ENCODE peak calls at places on chromosomes 3 and 15, in seven cellular contexts. V is left ventricle myocardium inferior; O is glutamatergic neuron; B is stimulated activated CD4-positive, alpha-beta T cell treated with anti-CD3 and anti-CD28 coated beads, Interleukin-4, amount 100 ng/mL, for 1 hour; W is activated naive CD4-positive, alpha-beta T cell treated with anti-CD3 and anti-CD28 coated beads, Interleukin-2, amount 50 U/mL, for 16 hours; R is progenitor cell of endocrine pancreas; S is hypothalamus. T is an unnamed sample.

GRCh38 chr3:194517333-194517732 is 30.5 kb upstream of the ATP13A3 start:
- DNase-seq in S (no peak), W (no peak), B (no peak), R (no peak), V (no peak), O (no peak), T (no peak)

GRCh38 chr3:98984024-98984423 is 82.5 kb upstream of the DCBLD2 start:
- DNase-seq in B (no peak), W (no peak), S (no peak), V (no peak), O (no peak), R (no peak), T (no peak)

GRCh38 chr3:123637841-123638240 is 53.0 kb upstream of the HACD2 start:
- DNase-seq in V (no peak), B (no peak), S (no peak), O (no peak), R (no peak), W (no peak), T (no peak)

GRCh38 chr15:65343374-65343981 is 34.3 kb downstream of the IGDCC3 start:
- DNase-seq in W (no peak), B (no peak), R (no peak), V (no peak), S (no peak), O (peak), T (no peak)

GRCh38 chr3:50303038-50303815 is at the start of gene HYAL1:
- DNase-seq in S (no peak), W (no peak), R (no peak), O (no peak), B (no peak), V (peak), T (no peak)

GRCh38 chr3:11010406-11011165 is 18.0 kb downstream of the SLC6A1 start:
- DNase-seq in B (no peak), R (no peak), V (no peak), W (no peak), O (no peak), S (peak), T (no peak)

GRCh38 chr3:62942761-62943160 is 67.5 kb upstream of the CADPS start:
- DNase-seq in R (no peak), W (no peak), V (no peak), S (no peak), O (no peak), B (no peak), T (no peak)

GRCh38 chr15:65339926-65340325 is 35.4 kb downstream of the RNU5B-1 start:
- DNase-seq in O (peak), R (no peak), V (no peak), S (no peak), W (no peak), B (no peak), T (no peak)

GRCh38 chr3:66450389-66451022 is 50.3 kb downstream of the LRIG1 start:
- DNase-seq in B (no peak), R (no peak), S (peak), O (no peak), V (peak), W (no peak), T (no peak)

T was measured in activated naive CD8-positive, alpha-beta T cell treated with anti-CD3 and anti-CD28 coated beads, Interleukin-2, amount 10 ng/mL, durations not matched to agents 7 days and 5 days.